ENCODE peak calls at places on chromosome 6, in nine cellular contexts. Z is fibroblast of mammary gland, Y is right cardiac atrium, J is AG04450, G is heart left ventricle, O is HCT116, P is SK-N-SH, L is SK-N-MC, Q is choroid plexus epithelial cell. N is an unnamed sample.

GRCh38 chr6:53999088-53999755 is 112.0 kb upstream of the MLIP start:
- DNase-seq in Z (no peak), Y (no peak), J (no peak), G (no peak), O (no peak), P (no peak), L (no peak), Q (peak; percentile 56), N (no peak)

GRCh38 chr6:140697585-140697984 is 1323.1 kb upstream of the CITED2 start:
- DNase-seq in Z (no peak), Y (no peak), J (no peak), G (no peak), O (no peak), P (no peak), L (no peak), Q (no peak), N (no peak)

GRCh38 chr6:70957284-70957617 is 391 bp upstream of the B3GAT2 start:
- DNase-seq in Z (no peak), Y (no peak), J (no peak), G (no peak), O (no peak), P (no peak), L (no peak), Q (peak; percentile 22), N (no peak)

GRCh38 chr6:112413805-112414204 is 66.7 kb downstream of the RFPL4B start:
- DNase-seq in Z (peak; percentile 24), Y (no peak), J (no peak), G (no peak), O (no peak), P (no peak), L (no peak), Q (peak; percentile 11), N (no peak)

GRCh38 chr6:42251500-42251899 is 33.8 kb upstream of the MRPS10 start:
- DNase-seq in Z (no peak), Y (no peak), J (no peak), G (no peak), O (no peak), P (no peak), L (no peak), Q (peak; percentile 54), N (peak; percentile 55)

GRCh38 chr6:38806833-38807232 is 91.7 kb downstream of the DNAH8 start:
- DNase-seq in Z (no peak), Y (no peak), J (no peak), G (no peak), O (no peak), P (no peak), L (no peak), Q (no peak), N (no peak)

GRCh38 chr6:98833101-98834059 is 994 bp upstream of the POU3F2 start:
- DNase-seq in Z (peak; percentile 29), Y (no peak), J (no peak), G (peak; percentile 62), O (no peak), P (peak; percentile 80), L (no peak), Q (peak; percentile 43), N (no peak)

GRCh38 chr6:39363280-39363679 is 40.8 kb upstream of the KCNK16 start:
- DNase-seq in Z (no peak), Y (no peak), J (no peak), G (no peak), O (no peak), P (no peak), L (no peak), Q (no peak), N (no peak)

GRCh38 chr6:113381957-113382356 is 475.2 kb upstream of the MARCKS start:
- DNase-seq in Z (peak; percentile 76), Y (peak; percentile 29), J (no peak), G (no peak), O (no peak), P (peak; percentile 38), L (peak; percentile 76), Q (peak; percentile 94), N (peak; percentile 71)

GRCh38 chr6:150719861-150720260 is 120.2 kb downstream of the PLEKHG1 start:
- DNase-seq in Z (no peak), Y (no peak), J (no peak), G (no peak), O (no peak), P (no peak), L (no peak), Q (no peak), N (no peak)

DNA sequence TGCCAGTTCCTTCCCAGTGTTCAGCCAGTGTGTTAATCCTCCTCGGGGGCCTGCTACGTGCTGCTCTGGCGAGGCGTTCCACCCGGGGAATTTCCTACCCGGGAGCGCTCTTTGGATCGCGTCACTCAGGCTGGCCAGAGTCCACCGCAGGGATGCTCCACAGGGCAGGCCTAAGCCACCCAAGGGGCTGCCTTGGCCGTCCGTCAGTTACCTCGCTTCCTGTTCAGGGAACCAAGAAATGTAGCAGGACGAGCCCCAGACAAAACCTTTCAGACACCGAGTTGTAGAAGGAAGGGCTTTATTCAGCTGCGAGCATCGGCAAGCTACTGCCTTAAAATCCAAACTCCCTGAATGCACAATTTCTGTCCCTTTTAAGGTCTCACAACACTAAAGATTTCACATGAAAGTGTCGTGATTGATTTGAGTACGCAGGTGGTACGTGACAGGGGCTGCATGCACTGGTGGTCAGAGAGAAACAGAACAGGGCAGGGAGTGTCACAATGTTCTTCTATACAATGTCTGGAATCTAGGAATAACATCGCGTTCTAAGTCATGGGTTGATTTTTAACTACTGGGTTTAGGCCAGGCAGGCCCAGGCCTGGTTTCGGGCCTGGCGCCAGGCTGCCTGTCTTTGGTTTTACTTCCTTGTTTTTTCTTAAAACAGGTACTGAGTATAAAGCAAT is 15.7 kb upstream of the POU5F1 start:
- DNase-seq in Z (no peak), Y (peak; percentile 89), J (no peak), G (peak; percentile 88), O (no peak), P (no peak), L (no peak), Q (no peak), N (no peak)
- H3K4me3 ChIP-seq in Z (no peak overlapping the region), Y (peak overlapping the region; percentile 32), J (no peak overlapping the region), G (peak overlapping the region; percentile 50), O (no peak overlapping the region), P (no peak overlapping the region), L (no peak overlapping the region), Q (no peak overlapping the region), N (no peak overlapping the region)

GRCh38 chr6:169490409-169490708 is 211.5 kb downstream of the WDR27 start:
- DNase-seq in Z (no peak), Y (no peak), J (no peak), G (no peak), O (no peak), P (no peak), L (no peak), Q (no peak), N (no peak)

GRCh38 chr6:169487579-169488205 is 214.1 kb downstream of the WDR27 start:
- DNase-seq in Z (peak; percentile 28), Y (no peak), J (no peak), G (no peak), O (no peak), P (no peak), L (no peak), Q (peak; percentile 56), N (no peak)

GRCh38 chr6:169490830-169491229 is 211.0 kb downstream of the WDR27 start:
- DNase-seq in Z (peak; percentile 74), Y (no peak), J (no peak), G (no peak), O (no peak), P (no peak), L (no peak), Q (no peak), N (no peak)

GRCh38 chr6:169491482-169491881 is 210.3 kb downstream of the WDR27 start:
- DNase-seq in Z (no peak), Y (no peak), J (no peak), G (no peak), O (no peak), P (no peak), L (no peak), Q (no peak), N (no peak)

GRCh38 chr6:169489642-169490408 is 212.0 kb downstream of the WDR27 start:
- DNase-seq in Z (peak; percentile 57), Y (no peak), J (no peak), G (no peak), O (no peak), P (no peak), L (no peak), Q (no peak), N (no peak)
- H3K4me3 ChIP-seq in Z (no peak overlapping the region), Y (no peak overlapping the region), J (no peak overlapping the region), G (no peak overlapping the region), O (no peak overlapping the region), P (no peak overlapping the region), L (no peak overlapping the region), Q (no peak overlapping the region), N (no peak overlapping the region)

GRCh38 chr6:20826378-20826777 is 292.1 kb downstream of the CDKAL1 start:
- DNase-seq in Z (peak; percentile 80), Y (no peak), J (no peak), G (no peak), O (no peak), P (no peak), L (no peak), Q (peak; percentile 86), N (peak; percentile 51)
- H3K4me3 ChIP-seq in Z (no peak overlapping the region), Y (no peak overlapping the region), J (no peak overlapping the region), G (no peak overlapping the region), O (no peak overlapping the region), P (no peak overlapping the region), L (no peak overlapping the region), Q (no peak overlapping the region), N (no peak overlapping the region)

GRCh38 chr6:26128013-26128771 is 41.0 kb downstream of the HFE start:
- DNase-seq in Z (no peak), Y (no peak), J (no peak), G (no peak), O (no peak), P (no peak), L (no peak), Q (no peak), N (no peak)
- H3K4me3 ChIP-seq in Z (no peak overlapping the region), Y (no peak overlapping the region), J (peak overlapping the region; percentile 25), G (peak overlapping the region; percentile 80), O (no peak overlapping the region), P (peak overlapping the region; percentile 84), L (no peak overlapping the region), Q (peak overlapping the region; percentile 96), N (no peak overlapping the region)

GRCh38 chr6:37480118-37480736 is 19.5 kb downstream of the CCDC167 start:
- DNase-seq in Z (no peak), Y (no peak), J (no peak), G (no peak), O (no peak), P (no peak), L (no peak), Q (no peak), N (no peak)
- H3K4me3 ChIP-seq in Z (no peak overlapping the region), Y (no peak overlapping the region), J (no peak overlapping the region), G (no peak overlapping the region), O (no peak overlapping the region), P (no peak overlapping the region), L (no peak overlapping the region), Q (no peak overlapping the region), N (no peak overlapping the region)

GRCh38 chr6:56259163-56259562 is 11.8 kb upstream of the COL21A1 start:
- DNase-seq in Z (no peak), Y (no peak), J (no peak), G (no peak), O (no peak), P (no peak), L (no peak), Q (peak; percentile 51), N (no peak)
- H3K4me3 ChIP-seq in Z (no peak overlapping the region), Y (no peak overlapping the region), J (no peak overlapping the region), G (no peak overlapping the region), O (no peak overlapping the region), P (no peak overlapping the region), L (peak overlapping the region; percentile 63), Q (no peak overlapping the region), N (no peak overlapping the region)

DNA sequence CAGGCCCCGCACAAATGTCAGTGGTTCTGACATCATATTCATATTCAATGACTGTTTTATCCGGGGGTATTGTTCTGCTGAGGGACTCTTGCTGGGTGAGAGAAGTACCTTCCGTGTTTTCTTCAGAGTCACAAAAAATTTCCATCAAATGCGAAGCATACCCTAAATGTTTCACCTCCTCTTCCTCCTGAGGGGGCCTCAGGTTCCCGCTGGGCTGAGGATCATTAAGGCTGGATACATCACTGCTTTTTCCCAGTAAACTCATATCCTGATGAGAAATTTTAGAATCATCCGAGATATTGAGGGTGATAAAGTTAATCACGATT is 42.8 kb downstream of the IL20RA start:
- DNase-seq in Z (no peak), Y (no peak), J (no peak), G (no peak), O (no peak), P (no peak), L (no peak), Q (no peak), N (no peak)
- H3K4me3 ChIP-seq in Z (no peak overlapping the region), Y (no peak overlapping the region), J (no peak overlapping the region), G (no peak overlapping the region), O (peak overlapping the region; percentile 4), P (no peak overlapping the region), L (no peak overlapping the region), Q (no peak overlapping the region), N (no peak overlapping the region)

N was measured in skeletal muscle cell.